ENCODE peak calls at places on chromosomes 6 and 20, in eight cellular contexts. One of them, this sample, is unnamed.

GRCh38 chr20:45294659-45295058 is 12.0 kb upstream of the RBPJL start:
- DNase-seq in Caki2: no peak
- DNase-seq in hepatocyte: no peak
- DNase-seq in CD8-positive, alpha-beta memory T cell: no peak
- DNase-seq in NCI-H1105 treated with DMSO at 0.1 percent for 48 hours: no peak
- DNase-seq in HT1080: no peak
- DNase-seq in EL: no peak
- DNase-seq in NCI-H146: no peak
- DNase-seq in this sample: no peak

GRCh38 chr6:131729550-131729949 is 18.7 kb upstream of the CTAGE9 start:
- DNase-seq in Caki2: no peak
- DNase-seq in hepatocyte: no peak
- DNase-seq in CD8-positive, alpha-beta memory T cell: no peak
- DNase-seq in NCI-H1105 treated with DMSO at 0.1 percent for 48 hours: no peak
- DNase-seq in HT1080: no peak
- DNase-seq in EL: no peak
- DNase-seq in NCI-H146: no peak
- DNase-seq in this sample: no peak

GRCh38 chr6:16377470-16377869 is 139.1 kb downstream of the GMPR start:
- DNase-seq in Caki2: no peak
- DNase-seq in hepatocyte: no peak
- DNase-seq in CD8-positive, alpha-beta memory T cell: no peak
- DNase-seq in NCI-H1105 treated with DMSO at 0.1 percent for 48 hours: no peak
- DNase-seq in HT1080: no peak
- DNase-seq in EL: no peak
- DNase-seq in NCI-H146: no peak
- DNase-seq in this sample: no peak

GRCh38 chr6:117425431-117426153 is at the start of gene ROS1:
- DNase-seq in Caki2: no peak
- DNase-seq in hepatocyte: no peak
- DNase-seq in CD8-positive, alpha-beta memory T cell: no peak
- DNase-seq in NCI-H1105 treated with DMSO at 0.1 percent for 48 hours: no peak
- DNase-seq in HT1080: no peak
- DNase-seq in EL: no peak
- DNase-seq in NCI-H146: no peak
- DNase-seq in this sample: no peak

GRCh38 chr20:47711046-47711752 is 74.1 kb downstream of the SULF2 start:
- DNase-seq in Caki2: no peak
- DNase-seq in hepatocyte: peak; percentile 62
- DNase-seq in CD8-positive, alpha-beta memory T cell: no peak
- DNase-seq in NCI-H1105 treated with DMSO at 0.1 percent for 48 hours: no peak
- DNase-seq in HT1080: no peak
- DNase-seq in EL: no peak
- DNase-seq in NCI-H146: no peak
- DNase-seq in this sample: no peak

GRCh38 chr6:95496769-95497426 is 80.4 kb upstream of the MANEA start:
- DNase-seq in Caki2: no peak
- DNase-seq in hepatocyte: no peak
- DNase-seq in CD8-positive, alpha-beta memory T cell: no peak
- DNase-seq in NCI-H1105 treated with DMSO at 0.1 percent for 48 hours: no peak
- DNase-seq in HT1080: no peak
- DNase-seq in EL: no peak
- DNase-seq in NCI-H146: no peak
- DNase-seq in this sample: no peak

GRCh38 chr6:7721654-7722053 is 4.2 kb upstream of the BMP6 start:
- DNase-seq in Caki2: peak; percentile 19
- DNase-seq in hepatocyte: peak; percentile 16
- DNase-seq in CD8-positive, alpha-beta memory T cell: no peak
- DNase-seq in NCI-H1105 treated with DMSO at 0.1 percent for 48 hours: peak; percentile 36
- DNase-seq in HT1080: peak; percentile 40
- DNase-seq in EL: peak; percentile 35
- DNase-seq in NCI-H146: peak; percentile 31
- DNase-seq in this sample: no peak

GRCh38 chr20:51159303-51159702 is 136.4 kb upstream of the KCNG1 start:
- DNase-seq in Caki2: no peak
- DNase-seq in hepatocyte: no peak
- DNase-seq in CD8-positive, alpha-beta memory T cell: no peak
- DNase-seq in NCI-H1105 treated with DMSO at 0.1 percent for 48 hours: no peak
- DNase-seq in HT1080: no peak
- DNase-seq in EL: no peak
- DNase-seq in NCI-H146: no peak
- DNase-seq in this sample: no peak

GRCh38 chr6:95784869-95785268 is 207.5 kb downstream of the MANEA start:
- DNase-seq in Caki2: no peak
- DNase-seq in hepatocyte: no peak
- DNase-seq in CD8-positive, alpha-beta memory T cell: no peak
- DNase-seq in NCI-H1105 treated with DMSO at 0.1 percent for 48 hours: no peak
- DNase-seq in HT1080: no peak
- DNase-seq in EL: no peak
- DNase-seq in NCI-H146: no peak
- DNase-seq in this sample: no peak

GRCh38 chr6:52635049-52635577 is 35.8 kb upstream of the TMEM14A start:
- DNase-seq in Caki2: no peak
- DNase-seq in hepatocyte: no peak
- DNase-seq in CD8-positive, alpha-beta memory T cell: no peak
- DNase-seq in NCI-H1105 treated with DMSO at 0.1 percent for 48 hours: no peak
- DNase-seq in HT1080: no peak
- DNase-seq in EL: no peak
- DNase-seq in NCI-H146: no peak
- DNase-seq in this sample: no peak